ENCODE peak calls at places on chromosomes 11 and 22, in eight cellular contexts. K, O, A, F, R, V, J and B are unnamed samples.

GRCh38 chr11:93049740-93050139 is 80.3 kb downstream of the MTNR1B start:
- DNase-seq in K (no peak), O (no peak), A (no peak), F (no peak), R (no peak), V (no peak), J (no peak), B (no peak)

GRCh38 chr11:14954581-14954980 is 17.6 kb downstream of the CALCA start:
- DNase-seq in K (no peak), O (no peak), A (no peak), F (no peak), R (no peak), V (peak), J (no peak), B (peak)

GRCh38 chr11:12675951-12676711 is 1.9 kb downstream of the TEAD1 start:
- DNase-seq in K (no peak), O (peak), A (peak), F (no peak), R (peak), V (peak), J (peak), B (no peak)

GRCh38 chr22:26860233-26860765 is 202.9 kb downstream of the MIAT start:
- DNase-seq in K (no peak), O (no peak), A (no peak), F (no peak), R (no peak), V (no peak), J (no peak), B (no peak)

GRCh38 chr22:31086703-31087330 is 5.7 kb downstream of the SMTN start:
- DNase-seq in K (no peak), O (no peak), A (no peak), F (no peak), R (no peak), V (peak), J (no peak), B (peak)

GRCh38 chr11:106594751-106595351 is 423.4 kb downstream of the GUCY1A2 start:
- DNase-seq in K (no peak), O (no peak), A (peak), F (no peak), R (no peak), V (no peak), J (peak), B (no peak)

GRCh38 chr11:113370634-113371033 is 16.9 kb upstream of the ANKK1 start:
- DNase-seq in K (no peak), O (no peak), A (no peak), F (no peak), R (no peak), V (no peak), J (no peak), B (no peak)

GRCh38 chr11:61922539-61922938 is 5.2 kb upstream of the RAB3IL1 start:
- DNase-seq in K (peak), O (no peak), A (no peak), F (peak), R (no peak), V (no peak), J (no peak), B (no peak)

GRCh38 chr11:100910808-100911207 is 218.8 kb downstream of the PGR start:
- DNase-seq in K (no peak), O (no peak), A (no peak), F (no peak), R (no peak), V (no peak), J (peak), B (no peak)

GRCh38 chr22:23566716-23567475 is 13.2 kb downstream of the IGLL1 start:
- DNase-seq in K (no peak), O (peak), A (no peak), F (no peak), R (no peak), V (no peak), J (no peak), B (no peak)

GRCh38 chr11:952406-953385 is 27.0 kb downstream of the AP2A2 start:
- DNase-seq in K (no peak), O (no peak), A (no peak), F (no peak), R (no peak), V (peak), J (no peak), B (no peak)

GRCh38 chr11:95293116-95293515 is 62.1 kb upstream of the SESN3 start:
- DNase-seq in K (no peak), O (no peak), A (no peak), F (no peak), R (no peak), V (no peak), J (no peak), B (no peak)

GRCh38 chr11:200224-201003 is 6.8 kb downstream of the BET1L start:
- DNase-seq in K (no peak), O (no peak), A (no peak), F (no peak), R (no peak), V (no peak), J (no peak), B (no peak)

GRCh38 chr11:105740164-105740903 is 130.5 kb downstream of the GRIA4 start:
- DNase-seq in K (no peak), O (no peak), A (no peak), F (no peak), R (no peak), V (no peak), J (peak), B (no peak)

GRCh38 chr22:37267128-37267587 is 15.2 kb upstream of the CYTH4 start:
- DNase-seq in K (no peak), O (peak), A (peak), F (peak), R (no peak), V (peak), J (peak), B (no peak)

GRCh38 chr11:120061761-120062560 is 76.0 kb downstream of the TRIM29 start:
- DNase-seq in K (peak), O (peak), A (no peak), F (no peak), R (no peak), V (no peak), J (no peak), B (no peak)

GRCh38 chr11:80473562-80473961 is 1032.7 kb upstream of the TENM4 start:
- DNase-seq in K (no peak), O (no peak), A (no peak), F (no peak), R (no peak), V (no peak), J (peak), B (no peak)

GRCh38 chr22:47114813-47115517 is 352.5 kb downstream of the TBC1D22A start:
- DNase-seq in K (no peak), O (no peak), A (no peak), F (no peak), R (no peak), V (no peak), J (no peak), B (no peak)

GRCh38 chr11:116534270-116534975 is 238.4 kb downstream of the BUD13 start:
- DNase-seq in K (no peak), O (no peak), A (no peak), F (no peak), R (no peak), V (no peak), J (no peak), B (no peak)

GRCh38 chr22:24420072-24420976 is 7.1 kb upstream of the ADORA2A start:
- DNase-seq in K (no peak), O (peak), A (peak), F (no peak), R (no peak), V (no peak), J (no peak), B (no peak)

GRCh38 chr11:35011389-35011788 is 95.0 kb downstream of the PDHX start:
- DNase-seq in K (no peak), O (no peak), A (no peak), F (no peak), R (peak), V (no peak), J (no peak), B (no peak)

GRCh38 chr22:47686594-47687363 is 924.3 kb downstream of the TBC1D22A start:
- DNase-seq in K (no peak), O (no peak), A (no peak), F (no peak), R (no peak), V (no peak), J (no peak), B (no peak)

GRCh38 chr11:68009391-68010000 is 631 bp upstream of the ALDH3B1 start:
- DNase-seq in K (no peak), O (no peak), A (no peak), F (no peak), R (peak), V (peak), J (peak), B (peak)

GRCh38 chr11:131932584-131933360 is 562.4 kb downstream of the NTM start:
- DNase-seq in K (no peak), O (no peak), A (peak), F (no peak), R (no peak), V (peak), J (no peak), B (no peak)

GRCh38 chr11:20090654-20091374 is 69.5 kb downstream of the DBX1 start:
- DNase-seq in K (no peak), O (no peak), A (peak), F (no peak), R (no peak), V (no peak), J (no peak), B (no peak)